ENCODE peak calls at places on chromosome 10, in ten cellular contexts. M, B, O, F, N, J, H, V, W and X are unnamed samples.

GRCh38 chr10:2929457-2929856 is 137.9 kb upstream of the PFKP start:
- DNase-seq in M (no peak), B (no peak), O (no peak), F (no peak), N (no peak), J (no peak), H (no peak), V (no peak), W (no peak), X (no peak)

GRCh38 chr10:95783741-95784140 is 27.8 kb downstream of the ENTPD1 start:
- DNase-seq in M (no peak), B (no peak), O (no peak), F (no peak), N (no peak), J (no peak), H (no peak), V (no peak), W (no peak), X (no peak)

GRCh38 chr10:48457949-48458661 is 146.8 kb downstream of the ARHGAP22 start:
- DNase-seq in M (no peak), B (peak), O (no peak), F (no peak), N (no peak), J (no peak), H (no peak), V (no peak), W (no peak), X (no peak)

GRCh38 chr10:86970887-86971145 is 2.5 kb downstream of the ADIRF start:
- DNase-seq in M (no peak), B (no peak), O (no peak), F (no peak), N (no peak), J (no peak), H (no peak), V (no peak), W (no peak), X (no peak)

GRCh38 chr10:86684305-86684704 is 16.0 kb downstream of the LDB3 start:
- DNase-seq in M (peak), B (peak), O (peak), F (peak), N (peak), J (peak), H (no peak), V (peak), W (no peak), X (no peak)

GRCh38 chr10:113965683-113966082 is 78.0 kb upstream of the ADRB1 start:
- DNase-seq in M (no peak), B (no peak), O (no peak), F (no peak), N (no peak), J (no peak), H (no peak), V (no peak), W (no peak), X (no peak)

GRCh38 chr10:31830887-31831286 is 97.7 kb downstream of the ARHGAP12 start:
- DNase-seq in M (peak), B (no peak), O (peak), F (no peak), N (no peak), J (peak), H (no peak), V (no peak), W (no peak), X (peak)

GRCh38 chr10:123990889-123991288 is 99.3 kb upstream of the CPXM2 start:
- DNase-seq in M (no peak), B (no peak), O (no peak), F (no peak), N (no peak), J (no peak), H (no peak), V (no peak), W (no peak), X (no peak)

GRCh38 chr10:33145451-33146188 is 187.6 kb upstream of the ITGB1 start:
- DNase-seq in M (no peak), B (no peak), O (no peak), F (no peak), N (no peak), J (no peak), H (no peak), V (no peak), W (no peak), X (no peak)

DNA sequence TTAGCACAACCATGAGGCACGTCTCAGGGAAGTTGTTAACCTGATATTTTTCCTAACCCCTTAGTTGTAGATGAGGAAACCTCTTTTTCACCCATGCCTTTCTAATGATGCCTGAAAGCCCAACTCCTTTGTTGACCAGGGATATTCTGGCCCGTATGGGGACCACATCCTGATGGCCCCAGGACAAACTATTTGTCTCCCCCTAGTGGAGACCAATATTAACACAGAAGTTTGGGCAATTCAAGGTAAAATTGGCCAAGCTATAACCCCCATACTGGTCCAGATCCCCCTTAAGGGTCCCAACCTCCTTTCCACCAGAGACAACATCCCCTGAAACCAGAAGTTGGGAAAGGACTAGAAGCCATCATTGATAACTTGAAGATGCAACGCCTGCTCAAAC is 893.3 kb downstream of the SORCS1 start:
- DNase-seq in M (no peak), B (no peak), O (no peak), F (no peak), N (no peak), J (no peak), H (no peak), V (no peak), W (no peak), X (no peak)
- TF ChIP-seq CTCF in M (no peak), B (no peak), O (no peak), F (no peak), N (no peak), J (peak), H (no peak), V (no peak), W (no peak), X (no peak)

DNA sequence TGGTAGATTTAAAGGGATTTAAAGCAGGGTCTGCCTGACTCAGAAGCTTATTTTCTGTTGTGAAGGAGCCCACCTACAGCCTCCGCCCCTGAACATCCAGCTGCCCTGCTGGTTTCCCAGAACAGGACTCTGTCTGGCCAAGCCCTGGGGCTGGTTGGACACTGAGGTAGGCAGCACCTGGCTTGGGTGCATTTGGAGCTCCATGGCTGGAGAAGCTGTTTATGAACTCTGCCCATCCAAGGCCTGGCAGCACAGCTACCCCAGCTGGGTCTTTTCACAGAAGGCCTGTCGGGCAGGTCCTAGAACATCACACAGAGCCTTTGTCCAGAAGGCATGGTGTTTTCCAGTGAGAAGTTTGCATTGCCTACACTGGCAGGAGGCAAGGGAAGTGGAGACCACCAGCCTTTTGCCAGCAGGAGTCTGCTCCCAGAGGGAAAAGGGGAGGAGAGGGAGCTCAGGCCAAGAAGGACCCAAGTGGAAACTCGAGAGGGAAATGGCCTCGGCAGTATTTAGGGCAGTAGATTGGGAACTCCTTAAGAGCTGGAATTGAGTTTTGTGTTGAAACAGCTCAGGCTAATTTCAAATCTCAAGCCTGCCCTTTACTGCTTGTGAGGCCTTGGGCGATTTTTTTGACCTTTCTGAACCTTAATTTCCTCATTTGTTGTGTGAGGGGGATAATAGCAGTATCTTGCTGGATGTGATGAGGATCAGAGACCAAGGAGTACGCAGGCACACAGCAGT is 12.4 kb upstream of the PDCD4 start:
- DNase-seq in M (no peak), B (no peak), O (no peak), F (no peak), N (no peak), J (no peak), H (no peak), V (no peak), W (no peak), X (no peak)
- H3K4me3 ChIP-seq in M (no peak), B (no peak), O (no peak), F (no peak), N (no peak), J (no peak), H (no peak), V (no peak), W (no peak), X (no peak)

GRCh38 chr10:97732052-97732359 is 4.9 kb upstream of the ZFYVE27 start:
- DNase-seq in M (no peak), B (no peak), O (no peak), F (no peak), N (no peak), J (no peak), H (no peak), V (no peak), W (no peak), X (no peak)
- TF ChIP-seq CTCF in M (no peak), B (no peak), O (no peak), F (no peak), N (peak), J (no peak), H (no peak), V (no peak), W (no peak), X (no peak)

GRCh38 chr10:35637456-35637855 is 4.6 kb downstream of the FZD8 start:
- DNase-seq in M (peak), B (no peak), O (no peak), F (no peak), N (no peak), J (peak), H (no peak), V (peak), W (no peak), X (no peak)
- H3K4me3 ChIP-seq in M (no peak), B (no peak), O (no peak), F (no peak), N (peak), J (peak), H (peak), V (peak), W (no peak), X (no peak)

GRCh38 chr10:14952851-14953451 is 945 bp downstream of the DCLRE1C start:
- DNase-seq in M (peak), B (no peak), O (peak), F (no peak), N (no peak), J (no peak), H (no peak), V (no peak), W (no peak), X (no peak)

GRCh38 chr10:14954001-14954770 is at the start of gene DCLRE1C:
- DNase-seq in M (peak), B (peak), O (peak), F (peak), N (peak), J (peak), H (peak), V (peak), W (peak), X (peak)

GRCh38 chr10:14949291-14949690 is 4.6 kb downstream of the DCLRE1C start:
- DNase-seq in M (no peak), B (no peak), O (no peak), F (no peak), N (no peak), J (no peak), H (no peak), V (no peak), W (no peak), X (no peak)

GRCh38 chr10:14954934-14955333 is 1.0 kb upstream of the DCLRE1C start:
- DNase-seq in M (no peak), B (peak), O (no peak), F (no peak), N (no peak), J (no peak), H (no peak), V (no peak), W (no peak), X (no peak)

DNA sequence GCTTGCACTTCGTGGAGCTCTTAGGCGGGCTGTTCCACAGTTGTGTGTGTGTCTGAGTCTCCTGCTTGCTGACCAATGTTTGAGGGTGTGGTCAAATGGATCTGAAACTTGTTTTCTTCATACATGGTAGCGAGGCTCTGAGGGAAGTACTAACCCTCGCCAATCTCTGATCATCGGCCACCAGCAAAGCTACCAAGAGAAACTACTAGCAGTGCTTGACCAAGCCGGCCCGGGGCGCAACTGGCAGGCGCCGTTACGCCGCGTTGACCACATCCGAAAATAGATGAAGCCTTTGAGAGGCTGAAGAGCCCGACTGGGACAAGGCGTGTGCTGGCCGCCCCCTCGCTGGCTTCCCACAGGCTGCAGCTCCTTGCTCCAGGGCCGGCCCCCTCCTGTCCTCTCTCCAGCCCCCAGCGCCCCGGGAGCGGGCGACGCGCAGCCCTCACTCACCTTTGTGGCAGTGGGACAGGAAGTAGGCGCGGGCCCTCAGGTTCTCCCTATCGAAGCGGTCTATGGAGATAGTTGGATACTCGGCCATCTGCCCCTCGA is 370 bp downstream of the DCLRE1C start:
- DNase-seq in M (peak), B (peak), O (peak), F (peak), N (peak), J (peak), H (peak), V (peak), W (peak), X (peak)
- TF ChIP-seq CTCF in M (peak), B (peak), O (peak), F (no peak), N (peak), J (no peak), H (peak), V (no peak), W (no peak), X (no peak)

DNA sequence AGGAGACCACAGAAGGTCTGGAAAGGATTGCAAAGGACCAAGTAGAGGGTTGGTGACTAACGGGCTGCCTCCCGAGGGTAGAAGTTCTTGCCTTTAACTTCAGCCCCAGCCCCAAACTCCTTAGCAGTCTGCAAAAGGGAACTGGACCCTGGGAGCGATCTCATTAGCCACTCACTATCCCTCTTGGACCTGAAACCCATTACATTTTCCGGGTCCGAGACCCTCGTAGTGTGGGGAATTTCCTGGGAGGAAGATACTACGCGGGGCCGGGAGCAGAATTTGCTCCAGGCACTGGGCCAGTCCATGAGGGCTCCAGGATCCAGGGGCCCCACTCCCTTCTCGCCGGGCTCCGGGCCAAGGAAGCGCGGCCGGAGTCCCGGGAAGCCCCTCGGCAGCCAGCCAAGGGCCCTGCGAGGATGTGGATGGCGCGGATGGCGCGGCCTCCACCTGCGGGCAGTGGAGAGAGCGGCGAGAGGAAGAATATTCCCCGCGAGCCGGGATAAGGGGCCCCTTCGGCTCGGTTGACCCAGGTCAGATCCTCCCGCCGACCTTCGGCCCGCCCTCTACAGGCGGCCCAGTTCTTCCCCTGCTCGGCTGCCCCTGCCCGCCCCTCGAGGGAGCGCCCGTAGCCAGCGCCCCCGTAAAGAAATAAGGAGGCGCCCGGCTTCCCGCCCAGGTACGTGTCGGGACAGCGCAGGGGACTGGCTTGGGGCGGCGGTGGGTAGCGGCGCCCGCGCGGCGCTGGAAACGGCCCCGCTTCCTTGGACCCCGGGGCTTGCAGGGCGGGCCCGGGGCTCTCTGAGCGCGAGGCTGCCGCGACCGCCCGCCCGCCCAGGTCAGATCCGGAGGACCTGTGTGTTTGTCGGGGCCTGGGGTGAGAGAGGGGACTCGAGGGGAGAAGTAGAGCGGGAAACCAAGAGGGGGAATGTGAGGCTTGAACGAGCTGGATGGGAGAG is at the start of gene MYO3A:
- DNase-seq in M (no peak), B (no peak), O (no peak), F (no peak), N (no peak), J (no peak), H (no peak), V (peak), W (no peak), X (no peak)
- H3K4me3 ChIP-seq in M (no peak), B (peak), O (no peak), F (peak), N (peak), J (no peak), H (peak), V (peak), W (no peak), X (no peak)